ENCODE peak calls at places on chromosomes 11 and 22, in nine cellular contexts. One of them, this sample, is unnamed.

GRCh38 chr22:24106385-24107381 is 74.6 kb upstream of the SUSD2 start:
- DNase-seq in heart left ventricle: peak
- DNase-seq in CD8-positive, alpha-beta T cell: peak
- DNase-seq in cardiac muscle cell: no peak
- DNase-seq in CD8-positive, alpha-beta memory T cell: peak
- DNase-seq in GM23248: no peak
- DNase-seq in PC-3: no peak
- DNase-seq in kidney: no peak
- DNase-seq in psoas muscle: no peak
- DNase-seq in this sample: peak

GRCh38 chr11:35619754-35620640 is 1.7 kb downstream of the FJX1 start:
- DNase-seq in heart left ventricle: no peak
- DNase-seq in CD8-positive, alpha-beta T cell: no peak
- DNase-seq in cardiac muscle cell: peak
- DNase-seq in CD8-positive, alpha-beta memory T cell: no peak
- DNase-seq in GM23248: no peak
- DNase-seq in PC-3: peak
- DNase-seq in kidney: peak
- DNase-seq in psoas muscle: peak
- DNase-seq in this sample: no peak

GRCh38 chr22:28051787-28052356 is 132.8 kb upstream of the PITPNB start:
- DNase-seq in heart left ventricle: peak
- DNase-seq in CD8-positive, alpha-beta T cell: no peak
- DNase-seq in cardiac muscle cell: peak
- DNase-seq in CD8-positive, alpha-beta memory T cell: no peak
- DNase-seq in GM23248: peak
- DNase-seq in PC-3: peak
- DNase-seq in kidney: no peak
- DNase-seq in psoas muscle: peak
- DNase-seq in this sample: peak

GRCh38 chr22:20101638-20102037 is 14.3 kb upstream of the RANBP1 start:
- DNase-seq in heart left ventricle: peak
- DNase-seq in CD8-positive, alpha-beta T cell: no peak
- DNase-seq in cardiac muscle cell: no peak
- DNase-seq in CD8-positive, alpha-beta memory T cell: peak
- DNase-seq in GM23248: no peak
- DNase-seq in PC-3: no peak
- DNase-seq in kidney: peak
- DNase-seq in psoas muscle: no peak
- DNase-seq in this sample: no peak

GRCh38 chr11:64400096-64400495 is 41.1 kb downstream of the RPS6KA4 start:
- DNase-seq in heart left ventricle: no peak
- DNase-seq in CD8-positive, alpha-beta T cell: no peak
- DNase-seq in cardiac muscle cell: no peak
- DNase-seq in CD8-positive, alpha-beta memory T cell: no peak
- DNase-seq in GM23248: peak
- DNase-seq in PC-3: peak
- DNase-seq in kidney: no peak
- DNase-seq in psoas muscle: peak
- DNase-seq in this sample: peak

GRCh38 chr11:63635762-63636465 is 21.7 kb upstream of the PLAAT3 start:
- DNase-seq in heart left ventricle: no peak
- DNase-seq in CD8-positive, alpha-beta T cell: peak
- DNase-seq in cardiac muscle cell: peak
- DNase-seq in CD8-positive, alpha-beta memory T cell: peak
- DNase-seq in GM23248: peak
- DNase-seq in PC-3: peak
- DNase-seq in kidney: no peak
- DNase-seq in psoas muscle: peak
- DNase-seq in this sample: peak

GRCh38 chr22:38174626-38175025 is 7.0 kb downstream of the PLA2G6 start:
- DNase-seq in heart left ventricle: no peak
- DNase-seq in CD8-positive, alpha-beta T cell: no peak
- DNase-seq in cardiac muscle cell: no peak
- DNase-seq in CD8-positive, alpha-beta memory T cell: no peak
- DNase-seq in GM23248: no peak
- DNase-seq in PC-3: no peak
- DNase-seq in kidney: peak
- DNase-seq in psoas muscle: no peak
- DNase-seq in this sample: no peak

GRCh38 chr11:130737866-130738431 is 178.3 kb downstream of the SNX19 start:
- DNase-seq in heart left ventricle: peak
- DNase-seq in CD8-positive, alpha-beta T cell: no peak
- DNase-seq in cardiac muscle cell: peak
- DNase-seq in CD8-positive, alpha-beta memory T cell: no peak
- DNase-seq in GM23248: peak
- DNase-seq in PC-3: peak
- DNase-seq in kidney: peak
- DNase-seq in psoas muscle: peak
- DNase-seq in this sample: peak

GRCh38 chr11:2825886-2826678 is 59.5 kb downstream of the CDKN1C start:
- DNase-seq in heart left ventricle: peak
- DNase-seq in CD8-positive, alpha-beta T cell: no peak
- DNase-seq in cardiac muscle cell: no peak
- DNase-seq in CD8-positive, alpha-beta memory T cell: no peak
- DNase-seq in GM23248: peak
- DNase-seq in PC-3: peak
- DNase-seq in kidney: peak
- DNase-seq in psoas muscle: peak
- DNase-seq in this sample: peak

GRCh38 chr11:92269021-92269420 is 44.4 kb downstream of the FAT3 start:
- DNase-seq in heart left ventricle: no peak
- DNase-seq in CD8-positive, alpha-beta T cell: no peak
- DNase-seq in cardiac muscle cell: peak
- DNase-seq in CD8-positive, alpha-beta memory T cell: no peak
- DNase-seq in GM23248: peak
- DNase-seq in PC-3: peak
- DNase-seq in kidney: no peak
- DNase-seq in psoas muscle: no peak
- DNase-seq in this sample: peak

GRCh38 chr11:65445604-65446445 is 23.2 kb downstream of the NEAT1 start:
- DNase-seq in heart left ventricle: no peak
- DNase-seq in CD8-positive, alpha-beta T cell: no peak
- DNase-seq in cardiac muscle cell: no peak
- DNase-seq in CD8-positive, alpha-beta memory T cell: peak
- DNase-seq in GM23248: peak
- DNase-seq in PC-3: peak
- DNase-seq in kidney: peak
- DNase-seq in psoas muscle: peak
- DNase-seq in this sample: peak

GRCh38 chr22:20867179-20868099 is 8.6 kb downstream of the SNAP29 start:
- DNase-seq in heart left ventricle: no peak
- DNase-seq in CD8-positive, alpha-beta T cell: no peak
- DNase-seq in cardiac muscle cell: peak
- DNase-seq in CD8-positive, alpha-beta memory T cell: no peak
- DNase-seq in GM23248: peak
- DNase-seq in PC-3: no peak
- DNase-seq in kidney: peak
- DNase-seq in psoas muscle: no peak
- DNase-seq in this sample: peak

GRCh38 chr11:86735462-86736302 is 63.3 kb upstream of the ME3 start:
- DNase-seq in heart left ventricle: no peak
- DNase-seq in CD8-positive, alpha-beta T cell: no peak
- DNase-seq in cardiac muscle cell: no peak
- DNase-seq in CD8-positive, alpha-beta memory T cell: no peak
- DNase-seq in GM23248: peak
- DNase-seq in PC-3: peak
- DNase-seq in kidney: no peak
- DNase-seq in psoas muscle: no peak
- DNase-seq in this sample: peak

GRCh38 chr11:65663634-65664200 is 1.0 kb upstream of the RELA start:
- DNase-seq in heart left ventricle: no peak
- DNase-seq in CD8-positive, alpha-beta T cell: peak
- DNase-seq in cardiac muscle cell: no peak
- DNase-seq in CD8-positive, alpha-beta memory T cell: peak
- DNase-seq in GM23248: peak
- DNase-seq in PC-3: peak
- DNase-seq in kidney: peak
- DNase-seq in psoas muscle: peak
- DNase-seq in this sample: peak

DNA sequence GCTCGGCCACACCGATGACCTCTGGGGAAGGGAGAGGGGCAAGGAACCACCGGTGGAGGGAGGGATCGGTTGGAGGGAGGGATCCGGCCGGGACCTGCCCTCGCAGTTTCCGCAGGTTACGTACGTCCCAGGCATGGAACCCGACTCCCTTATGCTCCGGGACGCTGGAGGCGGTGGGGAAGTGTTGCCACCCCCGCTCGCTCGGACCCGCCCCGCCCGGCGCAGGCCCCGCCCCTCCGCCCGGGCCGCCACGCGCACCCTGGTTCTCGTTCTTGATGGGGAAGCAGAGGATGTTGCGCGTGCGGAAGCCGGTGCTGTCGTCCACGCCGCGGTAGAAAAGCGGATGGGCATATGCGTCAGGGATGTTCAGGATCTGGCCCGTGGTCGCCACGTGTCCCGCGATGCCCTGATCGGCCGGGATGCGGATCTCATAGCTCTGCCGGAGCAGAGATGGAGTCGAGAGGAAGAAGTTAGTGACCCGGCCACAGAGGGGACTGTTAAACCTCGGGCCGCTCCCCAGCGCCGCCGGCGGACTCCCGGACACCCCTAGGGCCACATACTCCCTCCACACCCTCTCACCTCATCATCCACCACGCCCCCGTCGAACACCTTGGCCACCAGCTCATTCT is 89.8 kb downstream of the PDE2A start:
- DNase-seq in heart left ventricle: peak
- DNase-seq in CD8-positive, alpha-beta T cell: peak
- DNase-seq in cardiac muscle cell: peak
- DNase-seq in CD8-positive, alpha-beta memory T cell: peak
- DNase-seq in GM23248: peak
- DNase-seq in PC-3: no peak
- DNase-seq in kidney: peak
- DNase-seq in psoas muscle: peak
- DNase-seq in this sample: peak
- H3K4me3 ChIP-seq in heart left ventricle: peak
- H3K4me3 ChIP-seq in CD8-positive, alpha-beta T cell: peak
- H3K4me3 ChIP-seq in cardiac muscle cell: peak
- H3K4me3 ChIP-seq in CD8-positive, alpha-beta memory T cell: peak
- H3K4me3 ChIP-seq in GM23248: peak
- H3K4me3 ChIP-seq in PC-3: no peak
- H3K4me3 ChIP-seq in kidney: no peak
- H3K4me3 ChIP-seq in psoas muscle: no peak
- H3K4me3 ChIP-seq in this sample: peak

DNA sequence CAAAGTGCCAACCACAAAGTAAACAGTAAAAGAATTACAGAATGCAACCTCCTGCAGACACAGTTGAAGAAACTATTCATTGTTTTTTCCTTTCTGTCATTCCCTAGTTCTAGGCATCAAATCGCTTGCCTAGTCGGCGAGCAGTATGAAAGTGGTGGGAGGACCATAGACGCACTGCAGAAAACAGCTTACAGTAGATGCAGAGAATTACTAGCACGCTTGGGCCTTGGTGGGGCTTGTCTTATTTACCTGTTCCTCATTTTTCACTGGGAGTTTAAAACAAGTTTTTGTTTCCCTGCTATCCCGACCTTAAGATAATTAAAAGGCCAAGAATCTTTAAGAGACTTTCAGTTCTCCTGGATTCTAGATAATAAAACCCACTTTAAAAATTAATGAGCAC is 742 bp upstream of the ARL14EP start:
- DNase-seq in heart left ventricle: no peak
- DNase-seq in CD8-positive, alpha-beta T cell: no peak
- DNase-seq in cardiac muscle cell: no peak
- DNase-seq in CD8-positive, alpha-beta memory T cell: no peak
- DNase-seq in GM23248: no peak
- DNase-seq in PC-3: no peak
- DNase-seq in kidney: no peak
- DNase-seq in psoas muscle: no peak
- DNase-seq in this sample: no peak
- H3K4me3 ChIP-seq in heart left ventricle: peak
- H3K4me3 ChIP-seq in CD8-positive, alpha-beta T cell: peak
- H3K4me3 ChIP-seq in cardiac muscle cell: peak
- H3K4me3 ChIP-seq in CD8-positive, alpha-beta memory T cell: peak
- H3K4me3 ChIP-seq in GM23248: peak
- H3K4me3 ChIP-seq in PC-3: peak
- H3K4me3 ChIP-seq in kidney: peak
- H3K4me3 ChIP-seq in psoas muscle: peak
- H3K4me3 ChIP-seq in this sample: peak

GRCh38 chr11:68916439-68916838 is 12.7 kb downstream of the IGHMBP2 start:
- DNase-seq in heart left ventricle: peak
- DNase-seq in CD8-positive, alpha-beta T cell: no peak
- DNase-seq in cardiac muscle cell: no peak
- DNase-seq in CD8-positive, alpha-beta memory T cell: no peak
- DNase-seq in GM23248: no peak
- DNase-seq in PC-3: no peak
- DNase-seq in kidney: peak
- DNase-seq in psoas muscle: no peak
- DNase-seq in this sample: no peak
- H3K4me3 ChIP-seq in heart left ventricle: no peak
- H3K4me3 ChIP-seq in CD8-positive, alpha-beta T cell: no peak
- H3K4me3 ChIP-seq in cardiac muscle cell: no peak
- H3K4me3 ChIP-seq in CD8-positive, alpha-beta memory T cell: no peak
- H3K4me3 ChIP-seq in GM23248: no peak
- H3K4me3 ChIP-seq in PC-3: no peak
- H3K4me3 ChIP-seq in kidney: no peak
- H3K4me3 ChIP-seq in psoas muscle: no peak
- H3K4me3 ChIP-seq in this sample: no peak

GRCh38 chr22:30001459-30001858 is 78.8 kb upstream of the HORMAD2 start:
- DNase-seq in heart left ventricle: no peak
- DNase-seq in CD8-positive, alpha-beta T cell: no peak
- DNase-seq in cardiac muscle cell: no peak
- DNase-seq in CD8-positive, alpha-beta memory T cell: no peak
- DNase-seq in GM23248: no peak
- DNase-seq in PC-3: no peak
- DNase-seq in kidney: no peak
- DNase-seq in psoas muscle: no peak
- DNase-seq in this sample: no peak

GRCh38 chr22:29997516-29997915 is 82.7 kb upstream of the HORMAD2 start:
- DNase-seq in heart left ventricle: no peak
- DNase-seq in CD8-positive, alpha-beta T cell: no peak
- DNase-seq in cardiac muscle cell: no peak
- DNase-seq in CD8-positive, alpha-beta memory T cell: no peak
- DNase-seq in GM23248: no peak
- DNase-seq in PC-3: no peak
- DNase-seq in kidney: no peak
- DNase-seq in psoas muscle: no peak
- DNase-seq in this sample: no peak

GRCh38 chr22:30000566-30000965 is 79.7 kb upstream of the HORMAD2 start:
- DNase-seq in heart left ventricle: no peak
- DNase-seq in CD8-positive, alpha-beta T cell: no peak
- DNase-seq in cardiac muscle cell: no peak
- DNase-seq in CD8-positive, alpha-beta memory T cell: no peak
- DNase-seq in GM23248: peak
- DNase-seq in PC-3: peak
- DNase-seq in kidney: no peak
- DNase-seq in psoas muscle: no peak
- DNase-seq in this sample: peak

GRCh38 chr22:29994941-29995340 is 85.3 kb upstream of the HORMAD2 start:
- DNase-seq in heart left ventricle: no peak
- DNase-seq in CD8-positive, alpha-beta T cell: no peak
- DNase-seq in cardiac muscle cell: no peak
- DNase-seq in CD8-positive, alpha-beta memory T cell: no peak
- DNase-seq in GM23248: peak
- DNase-seq in PC-3: peak
- DNase-seq in kidney: no peak
- DNase-seq in psoas muscle: no peak
- DNase-seq in this sample: peak

DNA sequence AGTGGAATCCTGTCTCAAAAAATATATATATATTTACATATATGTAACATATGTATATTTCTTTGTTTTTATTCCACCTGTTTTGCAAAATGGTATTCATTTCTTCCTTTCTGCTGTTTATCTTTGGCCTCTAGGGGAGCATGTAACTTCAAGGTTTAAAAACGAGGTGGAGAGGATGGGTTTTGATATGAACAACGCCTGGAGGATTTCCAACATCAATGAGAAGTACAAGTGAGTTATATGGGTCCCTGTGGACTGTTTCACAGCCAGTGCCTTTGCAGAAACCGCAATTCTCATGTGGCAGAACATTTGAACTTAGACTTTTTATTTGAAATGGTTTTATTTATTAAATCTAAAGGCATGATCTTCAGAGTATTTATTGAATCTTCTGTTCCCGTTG is 81.6 kb upstream of the HORMAD2 start:
- DNase-seq in heart left ventricle: no peak
- DNase-seq in CD8-positive, alpha-beta T cell: no peak
- DNase-seq in cardiac muscle cell: no peak
- DNase-seq in CD8-positive, alpha-beta memory T cell: no peak
- DNase-seq in GM23248: peak
- DNase-seq in PC-3: no peak
- DNase-seq in kidney: no peak
- DNase-seq in psoas muscle: no peak
- DNase-seq in this sample: peak
- H3K4me3 ChIP-seq in heart left ventricle: no peak
- H3K4me3 ChIP-seq in CD8-positive, alpha-beta T cell: no peak
- H3K4me3 ChIP-seq in cardiac muscle cell: no peak
- H3K4me3 ChIP-seq in CD8-positive, alpha-beta memory T cell: no peak
- H3K4me3 ChIP-seq in GM23248: no peak
- H3K4me3 ChIP-seq in PC-3: no peak
- H3K4me3 ChIP-seq in kidney: no peak
- H3K4me3 ChIP-seq in psoas muscle: no peak
- H3K4me3 ChIP-seq in this sample: no peak